ENCODE peak calls at places on chromosomes 13 and 19, in seven cellular contexts. R, X, N, K, V, L and E are unnamed samples.

GRCh38 chr19:31317098-31317497 is 32.1 kb downstream of the TSHZ3 start:
- DNase-seq in K (peak; percentile 29), N (no peak), X (no peak), R (no peak), L (no peak), V (no peak), E (no peak)

GRCh38 chr13:79171131-79172061 is 234.7 kb downstream of the RBM26 start:
- DNase-seq in V (no peak), X (no peak), L (no peak), N (no peak), K (no peak), R (no peak), E (no peak)

GRCh38 chr13:114069376-114070097 is 62.9 kb downstream of the RASA3 start:
- DNase-seq in N (no peak), L (peak; percentile 45), V (no peak), X (no peak), R (no peak), K (no peak), E (no peak)

GRCh38 chr19:33175886-33176669 is 18.1 kb upstream of the LRP3 start:
- DNase-seq in K (peak; percentile 64), L (no peak), N (no peak), R (peak; percentile 60), V (no peak), X (no peak), E (peak; percentile 57)

GRCh38 chr19:35267818-35268545 is 780 bp upstream of the USF2 start:
- DNase-seq in R (peak; percentile 90), L (peak; percentile 83), V (no peak), X (no peak), K (peak; percentile 88), N (peak; percentile 66), E (peak; percentile 80)

GRCh38 chr13:110113284-110113764 is 193.6 kb downstream of the COL4A1 start:
- DNase-seq in K (peak; percentile 91), V (no peak), X (no peak), N (peak; percentile 73), L (no peak), R (peak; percentile 78), E (peak; percentile 71)

GRCh38 chr19:16628984-16629691 is 1.1 kb upstream of the MED26 start:
- DNase-seq in L (peak; percentile 63), K (peak; percentile 65), R (peak; percentile 51), V (no peak), X (no peak), N (no peak), E (no peak)

GRCh38 chr13:111475488-111475887 is 155.0 kb downstream of the TEX29 start:
- DNase-seq in V (no peak), K (no peak), L (peak; percentile 28), N (no peak), X (no peak), R (no peak), E (no peak)

GRCh38 chr19:30365121-30365800 is 6.9 kb upstream of the ZNF536 start:
- DNase-seq in V (no peak), N (no peak), K (no peak), X (no peak), R (no peak), L (peak; percentile 3), E (no peak)

GRCh38 chr13:108346376-108346775 is 76.9 kb downstream of the TNFSF13B start:
- DNase-seq in V (no peak), X (no peak), N (no peak), K (no peak), L (no peak), R (no peak), E (no peak)

GRCh38 chr13:107124129-107124718 is 556.3 kb upstream of the ARGLU1 start:
- DNase-seq in L (no peak), R (no peak), V (no peak), K (peak; percentile 34), X (no peak), N (peak; percentile 45), E (no peak)

GRCh38 chr19:36040495-36040894 is 7.8 kb upstream of the CLIP3 start:
- DNase-seq in K (no peak), N (no peak), X (no peak), V (no peak), L (no peak), R (no peak), E (no peak)

GRCh38 chr13:94416454-94417080 is 62.9 kb downstream of the DCT start:
- DNase-seq in V (no peak), L (peak; percentile 60), R (no peak), N (peak; percentile 49), K (peak; percentile 43), X (no peak), E (no peak)

GRCh38 chr13:47294691-47295090 is 397.8 kb upstream of the HTR2A start:
- DNase-seq in V (no peak), X (no peak), L (no peak), N (no peak), K (no peak), R (no peak), E (no peak)

GRCh38 chr13:109427695-109428094 is 358.7 kb downstream of the IRS2 start:
- DNase-seq in L (no peak), N (no peak), R (no peak), K (no peak), V (no peak), X (no peak), E (no peak)

GRCh38 chr19:38134538-38135149 is 89.4 kb downstream of the DPF1 start:
- DNase-seq in V (peak; percentile 25), N (peak; percentile 36), L (no peak), K (peak; percentile 65), X (no peak), R (no peak), E (peak; percentile 29)

GRCh38 chr13:46571189-46571901 is 18.4 kb downstream of the LRCH1 start:
- DNase-seq in X (no peak), L (no peak), V (no peak), R (no peak), K (peak; percentile 62), N (no peak), E (no peak)

GRCh38 chr19:30336290-30336689 is 35.9 kb upstream of the ZNF536 start:
- DNase-seq in K (no peak), L (no peak), V (no peak), R (no peak), N (no peak), X (no peak), E (no peak)

GRCh38 chr19:14505488-14506239 is 9.7 kb upstream of the GIPC1 start:
- DNase-seq in K (peak; percentile 83), R (peak; percentile 72), N (peak; percentile 99), V (no peak), L (no peak), X (no peak), E (peak; percentile 92)

GRCh38 chr13:40617801-40618356 is 48.6 kb downstream of the FOXO1 start:
- DNase-seq in K (no peak), R (peak; percentile 61), V (no peak), L (no peak), N (no peak), X (no peak), E (no peak)
- H3K4me3 ChIP-seq in K (no peak overlapping the region), R (no peak overlapping the region), V (no peak overlapping the region), L (no peak overlapping the region), N (no peak overlapping the region), X (no peak overlapping the region), E (no peak overlapping the region)

DNA sequence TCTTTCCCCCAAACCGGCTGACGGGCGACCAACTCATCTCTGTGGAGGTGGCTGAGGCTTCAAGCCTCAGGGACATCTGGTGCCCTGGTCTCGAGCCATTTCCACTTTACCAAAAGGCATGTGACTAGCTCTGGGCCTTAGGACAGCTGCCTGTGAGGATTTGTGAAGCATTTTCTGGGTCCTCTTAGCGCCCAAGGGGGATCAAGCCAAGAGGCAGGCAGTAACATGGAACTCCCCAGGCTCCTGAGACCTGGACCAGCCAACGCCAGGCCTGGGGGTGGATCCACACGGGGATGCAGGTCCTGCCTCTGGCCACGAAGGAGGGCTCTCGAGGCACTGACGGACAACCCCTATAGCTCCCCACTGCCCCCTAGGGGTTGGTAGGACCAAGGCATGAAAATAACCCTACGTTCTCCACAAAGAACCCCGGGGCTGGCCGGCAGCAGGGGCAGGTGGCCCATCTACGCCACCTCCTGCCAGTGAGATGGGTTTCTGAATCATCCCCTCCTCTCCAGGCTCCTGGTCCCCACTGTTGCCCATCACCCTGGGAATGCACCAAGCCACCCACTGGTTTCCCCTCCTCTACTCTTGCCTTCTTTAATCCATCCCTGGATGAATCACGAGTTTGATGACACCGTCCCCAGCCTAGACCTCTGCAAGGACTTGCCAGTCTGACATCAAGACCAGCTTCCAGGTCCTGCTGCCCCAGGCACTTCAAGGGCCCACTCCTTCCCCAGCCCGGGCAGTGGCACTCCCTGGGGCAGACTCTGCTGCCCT is 7.0 kb upstream of the MYDGF start:
- DNase-seq in R (peak; percentile 87), V (no peak), N (peak; percentile 53), K (peak; percentile 67), X (no peak), L (no peak), E (peak; percentile 26)
- H3K36me3 ChIP-seq in R (peaks cover 65% of the 10 kb centered on the region), V (peaks cover 2% of the 10 kb centered on the region), N (peaks cover 10% of the 10 kb centered on the region), K (peaks cover 3% of the 10 kb centered on the region), X (no peaks in the 10 kb centered on the region), L (no peaks in the 10 kb centered on the region), E (no peaks in the 10 kb centered on the region)

DNA sequence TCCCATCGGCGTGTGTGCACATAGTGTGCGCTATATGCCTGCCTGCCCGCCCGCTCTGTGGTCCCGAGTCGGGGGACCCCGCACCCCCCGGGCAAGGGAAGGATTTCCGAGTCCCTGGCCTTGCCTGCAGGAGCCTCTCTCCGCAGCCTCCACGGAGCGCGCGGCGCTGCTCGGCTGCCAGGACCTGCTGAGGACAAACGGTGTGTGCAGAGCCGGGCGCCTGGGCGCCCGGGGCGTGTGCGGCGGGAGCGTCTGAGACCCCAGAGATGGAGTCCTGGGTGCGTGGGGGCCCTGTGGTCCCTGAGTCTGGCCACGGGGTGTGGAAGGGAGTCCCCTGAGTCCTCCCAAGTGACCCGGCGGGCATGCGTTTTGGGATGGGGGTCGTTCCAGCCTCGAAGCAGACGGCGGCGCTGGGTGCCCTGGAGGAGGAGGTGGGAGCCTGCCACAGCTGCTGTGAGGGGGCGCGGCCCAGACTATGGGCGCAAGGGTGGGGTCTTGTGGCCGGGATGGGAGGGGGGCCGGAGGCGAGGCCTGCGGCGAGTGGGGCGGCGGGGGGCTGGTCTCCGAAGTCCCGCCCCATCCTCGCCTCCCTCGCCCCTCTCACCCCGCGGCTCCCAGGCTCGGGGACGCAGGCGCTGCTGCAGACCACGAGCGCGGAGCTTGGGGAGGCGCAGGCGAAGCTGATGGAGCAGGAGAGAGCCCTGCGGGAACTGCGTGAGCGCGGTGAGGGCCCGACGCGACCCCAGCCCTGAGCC is 25.3 kb downstream of the CLEC4M start:
- DNase-seq in X (no peak), V (no peak), R (no peak), L (no peak), K (no peak), N (no peak), E (no peak)
- H3K4me3 ChIP-seq in X (no peak overlapping the region), V (no peak overlapping the region), R (peak overlapping the region; percentile 36), L (no peak overlapping the region), K (no peak overlapping the region), N (no peak overlapping the region), E (no peak overlapping the region)

DNA sequence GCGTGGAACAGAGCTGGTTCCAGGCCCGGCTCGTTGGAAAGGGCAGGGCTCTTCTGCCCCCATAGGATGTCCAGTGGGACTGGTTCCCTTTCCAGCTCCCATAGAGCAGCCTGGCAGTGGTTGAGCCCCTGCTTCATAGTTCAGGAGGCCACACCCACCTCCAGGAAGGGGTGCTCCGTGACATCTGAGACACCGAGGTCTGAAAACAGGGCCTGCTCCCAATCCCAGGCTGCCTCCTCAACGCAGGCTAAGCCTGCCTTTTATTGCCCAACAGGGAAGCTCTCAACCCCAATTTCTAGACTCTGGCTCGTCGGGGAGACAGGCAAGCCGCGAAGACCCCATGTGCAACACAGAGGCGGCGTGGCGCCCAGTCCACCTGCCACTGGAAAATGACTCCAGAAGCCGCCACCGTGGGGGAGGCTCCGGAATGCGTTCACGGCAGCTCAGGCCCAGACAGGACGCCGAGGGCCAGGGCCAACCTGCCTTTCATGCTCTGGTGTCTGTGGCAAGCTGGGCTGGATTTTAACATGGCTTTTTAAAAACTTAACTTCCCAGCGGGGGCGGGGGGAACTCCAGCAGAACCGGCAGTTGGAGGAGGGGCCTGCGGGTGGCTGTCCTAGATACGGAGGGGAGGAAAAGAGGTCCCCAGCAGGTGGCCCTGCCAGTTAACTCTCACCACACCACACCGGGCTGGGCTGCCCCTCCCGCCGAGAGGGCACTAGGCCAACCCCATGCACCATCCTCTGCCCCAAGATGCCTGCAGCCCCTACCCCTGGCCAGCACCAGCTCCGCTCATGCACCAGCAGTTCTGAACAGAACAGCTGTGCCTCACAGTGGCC is 17.9 kb upstream of the TINCR start:
- DNase-seq in K (no peak), N (no peak), R (peak; percentile 68), V (no peak), X (no peak), L (no peak), E (no peak)
- H3K36me3 ChIP-seq in K (peaks cover 7% of the 10 kb centered on the region), N (peaks cover 44% of the 10 kb centered on the region), R (peaks cover 73% of the 10 kb centered on the region), V (peaks cover 6% of the 10 kb centered on the region), X (no peaks in the 10 kb centered on the region), L (peaks cover 7% of the 10 kb centered on the region), E (peaks cover 18% of the 10 kb centered on the region)